ENCODE peak calls at places on chromosomes 7 and 10, in ten cellular contexts. O is GM12865; I is BE2C; S is kidney; T is effector memory CD4-positive, alpha-beta T cell; F is AG10803; K is neuronal stem cell; E is colonic mucosa; C is Panc1; N is A549. U is an unnamed sample.

GRCh38 chr7:39413866-39414668 is 152.1 kb upstream of the YAE1 start:
- DNase-seq in O (peak; percentile 81), I (peak; percentile 55), S (peak; percentile 76), T (no peak), F (peak; percentile 38), K (peak; percentile 69), E (peak; percentile 32), C (no peak), N (peak; percentile 49), U (peak; percentile 58)

GRCh38 chr7:140230517-140230861 is 53.7 kb upstream of the KDM7A start:
- DNase-seq in O (peak; percentile 52), I (peak; percentile 44), S (peak; percentile 86), T (peak; percentile 58), F (peak; percentile 3), K (peak; percentile 4), E (peak; percentile 80), C (no peak), N (no peak), U (no peak)

GRCh38 chr7:7323352-7323751 is 141.0 kb downstream of the C1GALT1 start:
- DNase-seq in O (peak; percentile 60), I (no peak), S (no peak), T (no peak), F (no peak), K (no peak), E (no peak), C (no peak), N (no peak), U (no peak)

GRCh38 chr10:22605168-22605567 is 109.2 kb downstream of the PIP4K2A start:
- DNase-seq in O (peak; percentile 64), I (no peak), S (no peak), T (no peak), F (peak; percentile 84), K (no peak), E (no peak), C (no peak), N (no peak), U (no peak)

GRCh38 chr10:71547841-71548493 is 151.2 kb downstream of the CDH23 start:
- DNase-seq in O (no peak), I (peak; percentile 59), S (peak; percentile 91), T (no peak), F (peak; percentile 18), K (no peak), E (no peak), C (no peak), N (no peak), U (no peak)

GRCh38 chr7:82172017-82172416 is 271.6 kb downstream of the CACNA2D1 start:
- DNase-seq in O (no peak), I (no peak), S (no peak), T (no peak), F (no peak), K (no peak), E (no peak), C (no peak), N (no peak), U (no peak)

GRCh38 chr10:48522011-48522765 is 82.7 kb downstream of the ARHGAP22 start:
- DNase-seq in O (no peak), I (no peak), S (no peak), T (no peak), F (peak; percentile 24), K (no peak), E (no peak), C (no peak), N (no peak), U (no peak)

GRCh38 chr10:42790835-42791234 is 8.2 kb downstream of the BMS1 start:
- DNase-seq in O (no peak), I (no peak), S (no peak), T (no peak), F (peak; percentile 12), K (peak; percentile 27), E (no peak), C (no peak), N (no peak), U (no peak)

GRCh38 chr10:111158601-111159000 is 81.8 kb downstream of the ADRA2A start:
- DNase-seq in O (no peak), I (no peak), S (no peak), T (no peak), F (peak; percentile 13), K (no peak), E (no peak), C (no peak), N (no peak), U (no peak)

GRCh38 chr7:137485818-137486217 is 142.3 kb upstream of the PTN start:
- DNase-seq in O (no peak), I (no peak), S (no peak), T (no peak), F (no peak), K (peak; percentile 17), E (no peak), C (no peak), N (no peak), U (no peak)

GRCh38 chr10:96415896-96416554 is 57.2 kb upstream of the OPALIN start:
- DNase-seq in O (no peak), I (no peak), S (no peak), T (no peak), F (peak; percentile 28), K (no peak), E (peak; percentile 5), C (no peak), N (no peak), U (no peak)

GRCh38 chr7:73442222-73442902 is 8.8 kb downstream of the FZD9 start:
- DNase-seq in O (no peak), I (no peak), S (no peak), T (no peak), F (no peak), K (no peak), E (no peak), C (no peak), N (no peak), U (no peak)

GRCh38 chr7:80136276-80137045 is 1.8 kb downstream of the GNAI1 start:
- DNase-seq in O (no peak), I (no peak), S (no peak), T (no peak), F (peak; percentile 63), K (no peak), E (no peak), C (no peak), N (no peak), U (no peak)
- H3K4me3 ChIP-seq in O (no peak overlapping the region), I (peak overlapping the region; percentile 97), S (peak overlapping the region; percentile 95), T (no peak overlapping the region), F (peak overlapping the region; percentile 79), K (no peak overlapping the region), E (peak overlapping the region; percentile 83), C (peak overlapping the region; percentile 94), N (peak overlapping the region; percentile 82), U (peak overlapping the region; percentile 81)

GRCh38 chr7:158439035-158439434 is 148.6 kb downstream of the PTPRN2 start:
- DNase-seq in O (no peak), I (no peak), S (no peak), T (no peak), F (no peak), K (no peak), E (no peak), C (no peak), N (no peak), U (no peak)

GRCh38 chr7:158444501-158445420 is 142.9 kb downstream of the PTPRN2 start:
- DNase-seq in O (no peak), I (no peak), S (peak; percentile 58), T (no peak), F (no peak), K (no peak), E (no peak), C (no peak), N (no peak), U (no peak)

GRCh38 chr7:158443688-158444483 is 143.7 kb downstream of the PTPRN2 start:
- DNase-seq in O (no peak), I (no peak), S (peak; percentile 50), T (no peak), F (no peak), K (no peak), E (no peak), C (no peak), N (no peak), U (no peak)

GRCh38 chr7:158443014-158443687 is 144.5 kb downstream of the PTPRN2 start:
- DNase-seq in O (no peak), I (no peak), S (no peak), T (no peak), F (no peak), K (no peak), E (no peak), C (no peak), N (no peak), U (no peak)

DNA sequence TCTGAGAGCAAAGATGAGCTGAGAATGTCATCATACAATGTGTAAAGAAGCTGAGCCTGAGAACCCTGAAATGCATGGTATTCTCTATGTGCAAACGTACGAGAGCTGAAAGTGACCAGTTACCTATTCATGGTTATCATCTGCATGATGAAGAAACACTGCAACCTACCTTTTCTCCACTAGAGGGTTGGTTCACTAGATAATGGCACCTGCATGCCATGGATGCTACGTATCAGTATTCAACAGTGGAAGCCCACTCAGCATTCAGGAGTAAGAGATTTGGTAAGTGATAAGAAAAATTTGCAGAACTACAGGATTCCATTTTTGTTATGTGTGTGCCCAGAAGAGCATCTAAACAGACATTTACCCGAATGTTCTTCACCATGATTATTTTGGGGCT is 145.4 kb downstream of the PTPRN2 start:
- DNase-seq in O (no peak), I (no peak), S (no peak), T (no peak), F (no peak), K (no peak), E (no peak), C (no peak), N (peak; percentile 43), U (no peak)
- H3K4me3 ChIP-seq in O (no peak overlapping the region), I (no peak overlapping the region), S (no peak overlapping the region), T (no peak overlapping the region), F (no peak overlapping the region), K (peak overlapping the region; percentile 53), E (no peak overlapping the region), C (no peak overlapping the region), N (no peak overlapping the region), U (no peak overlapping the region)

GRCh38 chr10:1419796-1420429 is 317.4 kb downstream of the ADARB2 start:
- DNase-seq in O (no peak), I (no peak), S (no peak), T (no peak), F (no peak), K (no peak), E (no peak), C (no peak), N (no peak), U (no peak)
- H3K4me3 ChIP-seq in O (no peak overlapping the region), I (no peak overlapping the region), S (no peak overlapping the region), T (no peak overlapping the region), F (no peak overlapping the region), K (no peak overlapping the region), E (no peak overlapping the region), C (no peak overlapping the region), N (no peak overlapping the region), U (no peak overlapping the region)

GRCh38 chr10:85612833-85613232 is 753.8 kb downstream of the GRID1 start:
- DNase-seq in O (peak; percentile 10), I (no peak), S (no peak), T (no peak), F (no peak), K (no peak), E (no peak), C (no peak), N (peak; percentile 7), U (no peak)
- H3K4me3 ChIP-seq in O (no peak overlapping the region), I (no peak overlapping the region), S (no peak overlapping the region), T (peak overlapping the region; percentile 16), F (no peak overlapping the region), K (no peak overlapping the region), E (no peak overlapping the region), C (no peak overlapping the region), N (no peak overlapping the region), U (no peak overlapping the region)